ENCODE peak calls at places on chromosomes 2 and 18, in six cellular contexts. Q, Y, I, E, Z and O are unnamed samples.
A peak's percentile ranks its signal among the peaks of the same experiment; 100 is the strongest.

GRCh38 chr2:226742346-226742745 is 57.3 kb downstream of the IRS1 start:
- DNase-seq in Q (peak; percentile 68), Y (no peak), I (no peak), E (peak; percentile 66), Z (no peak), O (no peak)

GRCh38 chr2:41892486-41892885 is 155.3 kb upstream of the PKDCC start:
- DNase-seq in Q (no peak), Y (no peak), I (no peak), E (no peak), Z (no peak), O (no peak)

GRCh38 chr2:75053484-75054112 is 95.2 kb downstream of the POLE4 start:
- DNase-seq in Q (no peak), Y (no peak), I (peak; percentile 24), E (no peak), Z (peak; percentile 62), O (no peak)

GRCh38 chr2:207670887-207671286 is 40.6 kb upstream of the CCNYL1 start:
- DNase-seq in Q (no peak), Y (no peak), I (no peak), E (no peak), Z (no peak), O (no peak)

GRCh38 chr2:46655551-46656436 is 176.4 kb downstream of the TMEM247 start:
- DNase-seq in Q (no peak), Y (no peak), I (peak; percentile 12), E (no peak), Z (no peak), O (no peak)

GRCh38 chr2:196130039-196130825 is 41.1 kb downstream of the STK17B start:
- DNase-seq in Q (no peak), Y (no peak), I (no peak), E (no peak), Z (no peak), O (no peak)

GRCh38 chr2:212392048-212392447 is 146.6 kb downstream of the ERBB4 start:
- DNase-seq in Q (no peak), Y (no peak), I (peak; percentile 48), E (no peak), Z (no peak), O (no peak)

GRCh38 chr2:403682-404081 is 115.8 kb upstream of the ALKAL2 start:
- DNase-seq in Q (no peak), Y (no peak), I (no peak), E (no peak), Z (no peak), O (no peak)

GRCh38 chr18:35436076-35436649 is 59.0 kb upstream of the ZNF396 start:
- DNase-seq in Q (no peak), Y (no peak), I (peak; percentile 58), E (no peak), Z (peak; percentile 68), O (no peak)

GRCh38 chr2:176455865-176456291 is 186.6 kb downstream of the MTX2 start:
- DNase-seq in Q (peak; percentile 64), Y (no peak), I (no peak), E (peak; percentile 68), Z (peak; percentile 13), O (no peak)

GRCh38 chr2:240933048-240933965 is 27.2 kb downstream of the CROCC2 start:
- DNase-seq in Q (peak; percentile 60), Y (no peak), I (no peak), E (peak; percentile 16), Z (no peak), O (no peak)

GRCh38 chr18:58911766-58912165 is 47.1 kb downstream of the ZNF532 start:
- DNase-seq in Q (no peak), Y (no peak), I (no peak), E (peak; percentile 37), Z (peak; percentile 17), O (no peak)

GRCh38 chr2:122523981-122524380 is 768.5 kb downstream of the TSN start:
- DNase-seq in Q (no peak), Y (no peak), I (no peak), E (no peak), Z (no peak), O (no peak)

GRCh38 chr2:86186431-86186830 is 8.8 kb downstream of the IMMT start:
- DNase-seq in Q (no peak), Y (no peak), I (no peak), E (no peak), Z (no peak), O (no peak)

GRCh38 chr2:48534781-48535180 is 4.8 kb downstream of the STON1 start:
- DNase-seq in Q (no peak), Y (no peak), I (no peak), E (no peak), Z (no peak), O (no peak)

GRCh38 chr2:105039559-105039958 is 1.7 kb downstream of the MRPS9 start:
- DNase-seq in Q (no peak), Y (no peak), I (no peak), E (no peak), Z (no peak), O (no peak)

GRCh38 chr2:28322051-28322450 is 70.6 kb upstream of the FOSL2 start:
- DNase-seq in Q (no peak), Y (no peak), I (no peak), E (no peak), Z (no peak), O (no peak)

GRCh38 chr2:110812726-110813645 is 80.6 kb downstream of the ACOXL start:
- DNase-seq in Q (no peak), Y (no peak), I (no peak), E (no peak), Z (no peak), O (no peak)

GRCh38 chr2:36458106-36458505 is 102.5 kb downstream of the CRIM1 start:
- DNase-seq in Q (no peak), Y (no peak), I (no peak), E (no peak), Z (no peak), O (no peak)

GRCh38 chr2:31134450-31134849 is 3.8 kb downstream of the GALNT14 start:
- DNase-seq in Q (peak; percentile 33), Y (no peak), I (no peak), E (no peak), Z (no peak), O (no peak)

GRCh38 chr2:31131871-31132270 is 6.4 kb downstream of the GALNT14 start:
- DNase-seq in Q (peak; percentile 16), Y (no peak), I (no peak), E (no peak), Z (no peak), O (no peak)

GRCh38 chr2:31129835-31130561 is 8.2 kb downstream of the GALNT14 start:
- DNase-seq in Q (no peak), Y (no peak), I (no peak), E (no peak), Z (no peak), O (no peak)

GRCh38 chr2:31136000-31136399 is 2.2 kb downstream of the GALNT14 start:
- DNase-seq in Q (no peak), Y (no peak), I (no peak), E (no peak), Z (no peak), O (no peak)

GRCh38 chr2:31132786-31133185 is 5.5 kb downstream of the GALNT14 start:
- DNase-seq in Q (no peak), Y (no peak), I (no peak), E (no peak), Z (no peak), O (no peak)
- H3K27ac ChIP-seq in Q (no peak overlapping the region), Y (no peak overlapping the region), I (no peak overlapping the region), E (no peak overlapping the region), Z (no peak overlapping the region), O (no peak overlapping the region)

DNA sequence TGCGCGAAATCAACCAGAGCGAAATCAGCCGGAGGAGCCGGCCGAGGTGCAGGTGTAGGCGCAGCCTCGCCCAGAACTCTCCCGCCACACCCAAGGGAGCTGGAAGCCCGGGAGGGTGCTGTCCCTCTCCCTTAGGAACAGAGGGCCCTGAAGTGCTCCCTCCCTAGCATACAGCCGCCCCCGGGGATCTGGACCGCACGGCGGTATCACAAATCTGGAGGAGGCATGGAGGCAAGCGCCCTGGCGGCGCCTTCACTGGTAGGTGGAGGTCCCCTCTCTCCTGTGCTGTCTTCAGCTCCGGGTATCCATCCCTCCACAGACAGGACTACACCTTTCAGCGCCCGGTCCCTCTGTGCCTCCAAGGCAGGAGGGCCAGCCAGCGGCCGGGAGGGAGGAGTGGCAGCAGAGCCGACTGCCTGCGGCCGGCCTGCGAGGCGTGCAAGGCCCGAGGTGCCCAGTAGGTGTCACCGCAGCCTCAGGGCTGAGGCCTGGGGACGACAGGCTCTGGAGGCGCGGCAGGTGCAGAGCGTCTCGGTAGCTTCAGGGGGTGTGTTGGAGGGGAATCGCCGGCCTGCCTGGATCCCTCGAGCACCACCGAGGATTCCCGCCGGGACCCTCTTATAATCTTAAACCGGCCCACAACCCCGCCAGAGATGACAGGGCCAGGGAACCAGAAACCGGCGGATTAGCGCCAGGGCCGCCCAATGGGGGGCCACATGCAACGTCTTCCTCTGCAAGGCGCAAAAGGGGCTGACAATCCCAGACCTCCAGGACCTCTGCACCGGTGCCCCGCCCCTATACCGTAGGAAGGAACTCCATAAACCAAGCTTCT is 2.8 kb downstream of the IHH start:
- DNase-seq in Q (peak; percentile 74), Y (peak; percentile 69), I (peak; percentile 44), E (peak; percentile 78), Z (peak; percentile 60), O (peak; percentile 63)
- H3K4me3 ChIP-seq in Q (no peak overlapping the region), Y (no peak overlapping the region), I (no peak overlapping the region), E (no peak overlapping the region), Z (peak overlapping the region; percentile 53), O (no peak overlapping the region)

DNA sequence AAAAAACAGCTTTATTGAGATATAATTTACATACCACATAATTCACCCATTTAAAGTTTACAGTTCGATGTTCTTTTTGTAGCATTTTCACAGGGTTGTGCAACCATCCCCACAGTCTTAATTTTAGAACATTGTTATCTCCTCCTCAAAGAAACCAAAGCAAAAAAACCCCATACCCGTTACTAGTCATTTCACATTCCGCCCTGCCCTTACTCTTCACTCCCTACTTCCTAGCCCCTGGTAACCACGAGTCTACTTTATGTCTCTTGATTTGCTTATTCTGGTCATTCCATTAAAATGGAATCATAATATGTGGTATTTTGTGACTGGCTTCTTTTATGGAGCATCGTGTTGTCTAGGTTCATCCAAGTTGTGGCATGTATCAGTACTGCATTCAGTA is 137.7 kb downstream of the TANC1 start:
- DNase-seq in Q (no peak), Y (no peak), I (no peak), E (no peak), Z (no peak), O (no peak)
- H3K27ac ChIP-seq in Q (no peak overlapping the region), Y (no peak overlapping the region), I (no peak overlapping the region), E (no peak overlapping the region), Z (no peak overlapping the region), O (no peak overlapping the region)

GRCh38 chr2:83365476-83365875 is 1093.6 kb downstream of the SUCLG1 start:
- DNase-seq in Q (no peak), Y (no peak), I (no peak), E (no peak), Z (no peak), O (no peak)

GRCh38 chr2:83368916-83369315 is 1090.2 kb downstream of the SUCLG1 start:
- DNase-seq in Q (no peak), Y (no peak), I (no peak), E (no peak), Z (no peak), O (no peak)

GRCh38 chr2:83369601-83370418 is 1089.3 kb downstream of the SUCLG1 start:
- DNase-seq in Q (no peak), Y (no peak), I (no peak), E (no peak), Z (no peak), O (no peak)

GRCh38 chr2:83368461-83368860 is 1090.6 kb downstream of the SUCLG1 start:
- DNase-seq in Q (no peak), Y (no peak), I (no peak), E (no peak), Z (no peak), O (no peak)

DNA sequence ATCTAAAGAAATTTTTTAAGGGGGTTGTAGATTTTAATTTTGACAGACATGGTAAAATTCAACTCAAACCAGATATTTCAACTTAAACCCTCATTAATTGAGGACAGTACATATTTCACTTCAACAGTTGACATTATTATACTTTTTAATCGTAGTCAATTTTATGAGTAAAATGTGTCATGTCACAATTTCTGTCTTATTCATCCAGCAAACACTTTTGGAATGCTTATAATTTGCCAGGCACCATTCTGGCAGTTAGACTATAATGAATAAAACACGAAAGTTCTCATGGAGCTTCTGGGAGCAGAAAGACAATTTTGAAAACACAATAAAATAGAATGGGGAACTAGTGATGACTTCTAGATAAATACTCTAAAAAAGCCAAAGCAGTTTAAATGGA is 1094.8 kb downstream of the SUCLG1 start:
- DNase-seq in Q (no peak), Y (no peak), I (no peak), E (no peak), Z (no peak), O (no peak)
- H3K4me3 ChIP-seq in Q (no peak overlapping the region), Y (no peak overlapping the region), I (no peak overlapping the region), E (no peak overlapping the region), Z (no peak overlapping the region), O (no peak overlapping the region)